ENCODE peak calls at places on chromosomes 2 and 18, in ten cellular contexts. Z is T-helper 2 cell; G is iris pigment epithelial cell; S is activated naive CD4-positive, alpha-beta T cell; X is NCI-H510A; Y is EL; U is amygdala; N is T-cell; E is MCF 10A; J is HTR-8/SVneo. A is an unnamed sample.
A peak's percentile ranks its signal among the peaks of the same experiment; 100 is the strongest.

GRCh38 chr2:241570961-241571581 is 12.5 kb downstream of the BOK start:
- DNase-seq in G (no peak), J (no peak), X (no peak), Z (no peak), N (no peak), Y (no peak), S (no peak), U (no peak), E (no peak), A (no peak)

GRCh38 chr2:151408788-151409600 is 708 bp upstream of the RIF1 start:
- DNase-seq in Y (no peak), E (no peak), U (no peak), S (no peak), J (no peak), Z (no peak), N (no peak), G (no peak), X (no peak), A (no peak)

GRCh38 chr2:58875462-58875861 is 634.3 kb upstream of the FANCL start:
- DNase-seq in J (no peak), X (no peak), G (no peak), N (no peak), Z (no peak), S (no peak), E (no peak), U (no peak), Y (no peak), A (no peak)

GRCh38 chr18:30265190-30265589 is 777.4 kb downstream of the DSC3 start:
- DNase-seq in U (no peak), E (no peak), S (no peak), Y (no peak), X (no peak), N (no peak), G (no peak), J (no peak), Z (no peak), A (no peak)

GRCh38 chr18:69612242-69612641 is 211.6 kb downstream of the DOK6 start:
- DNase-seq in E (no peak), Y (no peak), G (no peak), J (no peak), Z (no peak), N (no peak), U (no peak), X (no peak), S (no peak), A (no peak)

GRCh38 chr2:12715878-12716249 is 872 bp upstream of the TRIB2 start:
- DNase-seq in Z (peak; percentile 88), J (peak; percentile 66), Y (peak; percentile 61), S (peak; percentile 39), G (peak; percentile 85), E (peak; percentile 94), N (peak; percentile 74), X (peak; percentile 53), U (peak; percentile 54), A (peak; percentile 63)

GRCh38 chr2:88077076-88077475 is 9.5 kb downstream of the SMYD1 start:
- DNase-seq in E (no peak), Y (no peak), Z (no peak), S (no peak), X (no peak), J (no peak), G (no peak), N (no peak), U (no peak), A (no peak)

GRCh38 chr2:100246163-100247145 is 75.8 kb downstream of the LONRF2 start:
- DNase-seq in N (no peak), J (peak; percentile 17), E (peak; percentile 18), S (no peak), Y (peak; percentile 10), X (no peak), G (peak; percentile 12), U (no peak), Z (peak; percentile 21), A (no peak)

GRCh38 chr2:20584045-20584636 is 66.8 kb downstream of the HS1BP3 start:
- DNase-seq in X (no peak), G (no peak), N (no peak), U (no peak), J (peak; percentile 89), S (no peak), Y (peak; percentile 92), E (no peak), Z (no peak), A (no peak)

GRCh38 chr2:189580662-189581353 is at the start of gene SLC40A1:
- DNase-seq in G (peak; percentile 48), Y (peak; percentile 69), Z (peak; percentile 90), J (peak; percentile 80), X (peak; percentile 84), N (peak; percentile 45), U (no peak), S (peak; percentile 8), E (no peak), A (peak; percentile 35)

A was measured in stimulated activated CD4-positive, alpha-beta T cell treated with anti-CD3 and anti-CD28 coated beads, Interleukin-1b, Interleukin-23, amount 100 ng/mL, for 1 hour.